ENCODE peak calls at places on chromosome 16, in ten cellular contexts. One of them, this sample, is unnamed.

GRCh38 chr16:84617068-84617630 is 729 bp downstream of the COTL1 start:
- DNase-seq in amniotic epithelial cell: no peak
- DNase-seq in ACHN: peak; percentile 33
- DNase-seq in neural progenitor cell: peak; percentile 30
- DNase-seq in activated CD4-positive, alpha-beta T cell treated with anti-CD3 and anti-CD28 coated beads, Interleukin-2, amount 50 U/mL, for 48 hours: peak; percentile 66
- DNase-seq in activated CD8-positive, alpha-beta memory T cell treated with anti-CD3 and anti-CD28 coated beads for 48 hours: no peak
- DNase-seq in ELF-1: no peak
- DNase-seq in brain microvascular endothelial cell: no peak
- DNase-seq in Caki2: no peak
- DNase-seq in mucosa of gallbladder: no peak
- DNase-seq in this sample: no peak

GRCh38 chr16:2501938-2502900 is 11.5 kb upstream of the ATP6V0C start:
- DNase-seq in amniotic epithelial cell: no peak
- DNase-seq in ACHN: no peak
- DNase-seq in neural progenitor cell: no peak
- DNase-seq in activated CD4-positive, alpha-beta T cell treated with anti-CD3 and anti-CD28 coated beads, Interleukin-2, amount 50 U/mL, for 48 hours: no peak
- DNase-seq in activated CD8-positive, alpha-beta memory T cell treated with anti-CD3 and anti-CD28 coated beads for 48 hours: no peak
- DNase-seq in ELF-1: no peak
- DNase-seq in brain microvascular endothelial cell: no peak
- DNase-seq in Caki2: no peak
- DNase-seq in mucosa of gallbladder: no peak
- DNase-seq in this sample: no peak

GRCh38 chr16:86734559-86735480 is 156.5 kb downstream of the FOXL1 start:
- DNase-seq in amniotic epithelial cell: no peak
- DNase-seq in ACHN: peak; percentile 55
- DNase-seq in neural progenitor cell: no peak
- DNase-seq in activated CD4-positive, alpha-beta T cell treated with anti-CD3 and anti-CD28 coated beads, Interleukin-2, amount 50 U/mL, for 48 hours: no peak
- DNase-seq in activated CD8-positive, alpha-beta memory T cell treated with anti-CD3 and anti-CD28 coated beads for 48 hours: no peak
- DNase-seq in ELF-1: no peak
- DNase-seq in brain microvascular endothelial cell: no peak
- DNase-seq in Caki2: no peak
- DNase-seq in mucosa of gallbladder: no peak
- DNase-seq in this sample: no peak

GRCh38 chr16:610513-611381 is 20.0 kb upstream of the WFIKKN1 start:
- DNase-seq in amniotic epithelial cell: no peak
- DNase-seq in ACHN: no peak
- DNase-seq in neural progenitor cell: peak; percentile 71
- DNase-seq in activated CD4-positive, alpha-beta T cell treated with anti-CD3 and anti-CD28 coated beads, Interleukin-2, amount 50 U/mL, for 48 hours: peak; percentile 78
- DNase-seq in activated CD8-positive, alpha-beta memory T cell treated with anti-CD3 and anti-CD28 coated beads for 48 hours: no peak
- DNase-seq in ELF-1: peak; percentile 65
- DNase-seq in brain microvascular endothelial cell: no peak
- DNase-seq in Caki2: no peak
- DNase-seq in mucosa of gallbladder: no peak
- DNase-seq in this sample: peak; percentile 72

GRCh38 chr16:64242510-64242909 is 879.4 kb downstream of the CDH11 start:
- DNase-seq in amniotic epithelial cell: no peak
- DNase-seq in ACHN: no peak
- DNase-seq in neural progenitor cell: no peak
- DNase-seq in activated CD4-positive, alpha-beta T cell treated with anti-CD3 and anti-CD28 coated beads, Interleukin-2, amount 50 U/mL, for 48 hours: no peak
- DNase-seq in activated CD8-positive, alpha-beta memory T cell treated with anti-CD3 and anti-CD28 coated beads for 48 hours: no peak
- DNase-seq in ELF-1: no peak
- DNase-seq in brain microvascular endothelial cell: no peak
- DNase-seq in Caki2: no peak
- DNase-seq in mucosa of gallbladder: no peak
- DNase-seq in this sample: no peak

GRCh38 chr16:67086829-67087228 is 22.9 kb upstream of the PHAF1 start:
- DNase-seq in amniotic epithelial cell: peak; percentile 34
- DNase-seq in ACHN: no peak
- DNase-seq in neural progenitor cell: no peak
- DNase-seq in activated CD4-positive, alpha-beta T cell treated with anti-CD3 and anti-CD28 coated beads, Interleukin-2, amount 50 U/mL, for 48 hours: no peak
- DNase-seq in activated CD8-positive, alpha-beta memory T cell treated with anti-CD3 and anti-CD28 coated beads for 48 hours: no peak
- DNase-seq in ELF-1: no peak
- DNase-seq in brain microvascular endothelial cell: no peak
- DNase-seq in Caki2: no peak
- DNase-seq in mucosa of gallbladder: no peak
- DNase-seq in this sample: no peak

GRCh38 chr16:57242650-57243049 is 2.4 kb upstream of the ARL2BP start:
- DNase-seq in amniotic epithelial cell: no peak
- DNase-seq in ACHN: no peak
- DNase-seq in neural progenitor cell: no peak
- DNase-seq in activated CD4-positive, alpha-beta T cell treated with anti-CD3 and anti-CD28 coated beads, Interleukin-2, amount 50 U/mL, for 48 hours: no peak
- DNase-seq in activated CD8-positive, alpha-beta memory T cell treated with anti-CD3 and anti-CD28 coated beads for 48 hours: no peak
- DNase-seq in ELF-1: no peak
- DNase-seq in brain microvascular endothelial cell: no peak
- DNase-seq in Caki2: no peak
- DNase-seq in mucosa of gallbladder: no peak
- DNase-seq in this sample: no peak

GRCh38 chr16:49351119-49351518 is 22.5 kb upstream of the C16orf78 start:
- DNase-seq in amniotic epithelial cell: no peak
- DNase-seq in ACHN: no peak
- DNase-seq in neural progenitor cell: peak; percentile 62
- DNase-seq in activated CD4-positive, alpha-beta T cell treated with anti-CD3 and anti-CD28 coated beads, Interleukin-2, amount 50 U/mL, for 48 hours: no peak
- DNase-seq in activated CD8-positive, alpha-beta memory T cell treated with anti-CD3 and anti-CD28 coated beads for 48 hours: no peak
- DNase-seq in ELF-1: no peak
- DNase-seq in brain microvascular endothelial cell: no peak
- DNase-seq in Caki2: peak; percentile 0
- DNase-seq in mucosa of gallbladder: no peak
- DNase-seq in this sample: no peak

GRCh38 chr16:56269276-56269675 is 78.0 kb downstream of the GNAO1 start:
- DNase-seq in amniotic epithelial cell: no peak
- DNase-seq in ACHN: no peak
- DNase-seq in neural progenitor cell: no peak
- DNase-seq in activated CD4-positive, alpha-beta T cell treated with anti-CD3 and anti-CD28 coated beads, Interleukin-2, amount 50 U/mL, for 48 hours: no peak
- DNase-seq in activated CD8-positive, alpha-beta memory T cell treated with anti-CD3 and anti-CD28 coated beads for 48 hours: no peak
- DNase-seq in ELF-1: no peak
- DNase-seq in brain microvascular endothelial cell: no peak
- DNase-seq in Caki2: no peak
- DNase-seq in mucosa of gallbladder: no peak
- DNase-seq in this sample: no peak

GRCh38 chr16:75086281-75086680 is 30.3 kb downstream of the LDHD start:
- DNase-seq in amniotic epithelial cell: peak; percentile 45
- DNase-seq in ACHN: no peak
- DNase-seq in neural progenitor cell: no peak
- DNase-seq in activated CD4-positive, alpha-beta T cell treated with anti-CD3 and anti-CD28 coated beads, Interleukin-2, amount 50 U/mL, for 48 hours: no peak
- DNase-seq in activated CD8-positive, alpha-beta memory T cell treated with anti-CD3 and anti-CD28 coated beads for 48 hours: no peak
- DNase-seq in ELF-1: no peak
- DNase-seq in brain microvascular endothelial cell: no peak
- DNase-seq in Caki2: no peak
- DNase-seq in mucosa of gallbladder: no peak
- DNase-seq in this sample: no peak

GRCh38 chr16:10671729-10672128 is 23.0 kb downstream of the TEKT5 start:
- DNase-seq in amniotic epithelial cell: no peak
- DNase-seq in ACHN: no peak
- DNase-seq in neural progenitor cell: no peak
- DNase-seq in activated CD4-positive, alpha-beta T cell treated with anti-CD3 and anti-CD28 coated beads, Interleukin-2, amount 50 U/mL, for 48 hours: no peak
- DNase-seq in activated CD8-positive, alpha-beta memory T cell treated with anti-CD3 and anti-CD28 coated beads for 48 hours: no peak
- DNase-seq in ELF-1: no peak
- DNase-seq in brain microvascular endothelial cell: no peak
- DNase-seq in Caki2: no peak
- DNase-seq in mucosa of gallbladder: no peak
- DNase-seq in this sample: no peak

GRCh38 chr16:52498640-52499039 is 48.3 kb downstream of the TOX3 start:
- DNase-seq in amniotic epithelial cell: no peak
- DNase-seq in ACHN: no peak
- DNase-seq in neural progenitor cell: peak; percentile 37
- DNase-seq in activated CD4-positive, alpha-beta T cell treated with anti-CD3 and anti-CD28 coated beads, Interleukin-2, amount 50 U/mL, for 48 hours: no peak
- DNase-seq in activated CD8-positive, alpha-beta memory T cell treated with anti-CD3 and anti-CD28 coated beads for 48 hours: no peak
- DNase-seq in ELF-1: no peak
- DNase-seq in brain microvascular endothelial cell: no peak
- DNase-seq in Caki2: no peak
- DNase-seq in mucosa of gallbladder: no peak
- DNase-seq in this sample: no peak

GRCh38 chr16:29790949-29791844 is 646 bp downstream of the KIF22 start:
- DNase-seq in amniotic epithelial cell: no peak
- DNase-seq in ACHN: peak; percentile 30
- DNase-seq in neural progenitor cell: peak; percentile 30
- DNase-seq in activated CD4-positive, alpha-beta T cell treated with anti-CD3 and anti-CD28 coated beads, Interleukin-2, amount 50 U/mL, for 48 hours: no peak
- DNase-seq in activated CD8-positive, alpha-beta memory T cell treated with anti-CD3 and anti-CD28 coated beads for 48 hours: no peak
- DNase-seq in ELF-1: peak; percentile 41
- DNase-seq in brain microvascular endothelial cell: no peak
- DNase-seq in Caki2: no peak
- DNase-seq in mucosa of gallbladder: no peak
- DNase-seq in this sample: no peak